ENCODE peak calls at places on chromosomes 7 and 10, in seven cellular contexts. Y is A549, U is GM12878, E is upper lobe of left lung, X is IMR-90, H is adrenal gland, R is breast epithelium. Q is an unnamed sample.
A peak's percentile ranks its signal among the peaks of the same experiment; 100 is the strongest.

GRCh38 chr7:151141281-151141854 is 26.1 kb downstream of the GBX1 start:
- DNase-seq in Y (no peak), U (no peak), E (no peak), X (no peak), H (no peak), R (peak; percentile 5), Q (peak; percentile 9)

GRCh38 chr10:5434017-5434753 is 21.8 kb downstream of the NET1 start:
- DNase-seq in Y (peak; percentile 40), U (no peak), E (no peak), X (peak; percentile 81), H (no peak), R (no peak), Q (no peak)

GRCh38 chr7:10756981-10757380 is 216.7 kb upstream of the PHF14 start:
- DNase-seq in Y (no peak), U (no peak), E (no peak), X (no peak), H (no peak), R (no peak), Q (no peak)

GRCh38 chr7:31017036-31017747 is 34.9 kb upstream of the ADCYAP1R1 start:
- DNase-seq in Y (no peak), U (no peak), E (no peak), X (no peak), H (no peak), R (no peak), Q (no peak)

GRCh38 chr10:71138126-71138860 is 74.1 kb upstream of the UNC5B start:
- DNase-seq in Y (no peak), U (no peak), E (no peak), X (no peak), H (no peak), R (peak; percentile 37), Q (no peak)

GRCh38 chr7:15376601-15377000 is 185.2 kb downstream of the AGMO start:
- DNase-seq in Y (no peak), U (no peak), E (no peak), X (no peak), H (no peak), R (no peak), Q (no peak)

GRCh38 chr7:131638641-131639430 is 82.4 kb upstream of the PODXL start:
- DNase-seq in Y (no peak), U (no peak), E (no peak), X (no peak), H (no peak), R (no peak), Q (no peak)

GRCh38 chr7:138755831-138756590 is 41.8 kb upstream of the TMEM213 start:
- DNase-seq in Y (no peak), U (no peak), E (no peak), X (no peak), H (no peak), R (no peak), Q (no peak)

GRCh38 chr7:7641129-7641663 is 644 bp downstream of the UMAD1 start:
- DNase-seq in Y (peak; percentile 24), U (no peak), E (no peak), X (peak; percentile 11), H (peak; percentile 25), R (no peak), Q (peak; percentile 36)

GRCh38 chr10:8430321-8430720 is 375.8 kb downstream of the GATA3 start:
- DNase-seq in Y (no peak), U (no peak), E (no peak), X (no peak), H (no peak), R (no peak), Q (no peak)

GRCh38 chr10:131041361-131041916 is 270.1 kb downstream of the TCERG1L start:
- DNase-seq in Y (no peak), U (no peak), E (no peak), X (no peak), H (no peak), R (no peak), Q (no peak)

GRCh38 chr10:6299234-6299633 is 96.5 kb downstream of the PFKFB3 start:
- DNase-seq in Y (peak; percentile 95), U (no peak), E (no peak), X (no peak), H (peak; percentile 45), R (no peak), Q (no peak)

GRCh38 chr7:151138541-151138910 is 29.0 kb downstream of the GBX1 start:
- DNase-seq in Y (no peak), U (no peak), E (no peak), X (no peak), H (no peak), R (no peak), Q (no peak)

GRCh38 chr10:34495938-34496337 is 319.2 kb downstream of the PARD3 start:
- DNase-seq in Y (no peak), U (no peak), E (no peak), X (no peak), H (no peak), R (no peak), Q (no peak)

GRCh38 chr7:69732203-69732602 is 133.9 kb downstream of the AUTS2 start:
- DNase-seq in Y (peak; percentile 58), U (no peak), E (peak; percentile 47), X (no peak), H (no peak), R (no peak), Q (no peak)

GRCh38 chr10:49288341-49289065 is 10.5 kb upstream of the C10orf71 start:
- DNase-seq in Y (no peak), U (no peak), E (no peak), X (no peak), H (no peak), R (no peak), Q (no peak)

GRCh38 chr7:29005829-29006228 is 47.7 kb upstream of the TRIL start:
- DNase-seq in Y (no peak), U (no peak), E (no peak), X (peak; percentile 13), H (no peak), R (no peak), Q (no peak)

GRCh38 chr7:129780257-129781127 is 169.0 kb downstream of the NRF1 start:
- DNase-seq in Y (peak; percentile 98), U (no peak), E (peak; percentile 90), X (no peak), H (peak; percentile 75), R (peak; percentile 78), Q (peak; percentile 51)

GRCh38 chr10:130763491-130763890 is 548.0 kb downstream of the TCERG1L start:
- DNase-seq in Y (no peak), U (no peak), E (no peak), X (no peak), H (no peak), R (no peak), Q (no peak)

GRCh38 chr7:95808396-95808795 is 36.0 kb downstream of the DYNC1I1 start:
- DNase-seq in Y (no peak), U (no peak), E (no peak), X (no peak), H (no peak), R (no peak), Q (no peak)

GRCh38 chr10:125407000-125407502 is 246.7 kb upstream of the CTBP2 start:
- DNase-seq in Y (no peak), U (no peak), E (no peak), X (peak; percentile 51), H (no peak), R (peak; percentile 66), Q (no peak)

GRCh38 chr10:80400136-80400804 is 8.1 kb upstream of the PRXL2A start:
- DNase-seq in Y (no peak), U (no peak), E (no peak), X (no peak), H (no peak), R (no peak), Q (no peak)
- H3K9me3 ChIP-seq in Y (no peaks in the 10 kb centered on the region), U (no peaks in the 10 kb centered on the region), E (no peaks in the 10 kb centered on the region), X (no peaks in the 10 kb centered on the region), H (no peaks in the 10 kb centered on the region), R (no peaks in the 10 kb centered on the region), Q (no peaks in the 10 kb centered on the region)

DNA sequence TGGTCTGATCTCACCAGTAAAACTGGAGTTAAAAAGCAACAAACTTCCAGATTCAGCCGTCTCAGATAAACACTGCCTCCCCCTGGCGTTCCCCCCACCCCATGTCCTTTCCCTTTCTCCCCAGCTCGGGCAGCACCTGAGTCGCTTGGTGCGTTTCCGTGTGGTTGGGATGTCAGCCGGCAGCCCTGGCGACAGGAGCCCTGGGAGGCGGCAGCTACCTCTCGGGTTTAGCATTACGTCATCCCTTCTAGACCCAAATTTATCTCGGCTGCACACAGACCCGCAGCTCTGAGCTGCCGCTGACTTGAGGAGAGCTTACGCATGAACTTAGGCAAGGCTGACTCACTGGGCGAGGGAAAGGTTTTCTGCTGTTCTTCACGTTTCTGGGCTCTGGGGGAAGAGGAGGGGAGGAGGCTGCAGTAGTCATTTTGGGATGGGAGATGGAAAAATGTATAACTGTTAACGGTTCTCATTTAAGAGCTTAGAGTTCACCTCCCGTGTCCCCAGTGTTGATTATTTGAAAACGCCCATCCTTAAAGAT is 14.4 kb downstream of the MXI1 start:
- DNase-seq in Y (peak; percentile 31), U (no peak), E (peak; percentile 85), X (peak; percentile 98), H (peak; percentile 88), R (peak; percentile 76), Q (peak; percentile 84)
- TF ChIP-seq POLR2A in Y (no peak), U (no peak), E (no peak), X (no peak), H (peak; percentile 36), R (no peak), Q (no peak)

DNA sequence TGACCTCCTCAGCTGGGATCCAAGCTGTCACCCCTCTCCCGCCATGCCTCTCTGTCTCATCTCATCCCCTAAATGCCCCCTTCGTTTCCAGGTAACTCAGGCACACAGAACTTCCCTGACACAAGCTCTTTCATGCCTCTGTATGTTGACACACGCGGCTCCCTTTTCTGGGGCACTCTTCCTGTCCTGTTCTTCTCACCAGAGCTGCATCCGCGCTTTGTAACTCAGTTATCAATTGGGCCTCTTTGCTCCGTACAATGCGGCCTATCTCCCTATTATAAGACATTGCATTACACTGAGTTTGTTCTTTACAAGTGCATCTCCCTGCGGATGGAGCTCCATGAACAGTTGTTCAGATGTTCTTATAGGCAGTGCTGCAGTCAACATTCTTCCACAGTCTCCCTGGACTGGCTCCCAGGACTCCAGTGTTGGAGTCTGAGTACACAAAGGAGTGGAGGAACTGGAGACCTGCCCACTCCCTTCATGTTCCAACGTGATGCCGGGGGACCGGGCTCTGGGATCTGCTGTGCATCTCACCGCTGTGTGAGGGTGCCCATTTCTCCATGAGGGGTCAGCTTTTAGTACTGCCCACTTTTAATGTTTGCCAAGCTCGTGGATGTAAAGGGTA is 56.9 kb upstream of the TNS3 start:
- DNase-seq in Y (no peak), U (no peak), E (peak; percentile 59), X (peak; percentile 69), H (no peak), R (peak; percentile 62), Q (peak; percentile 81)
- H3K4me1 ChIP-seq in Y (peaks cover 68% of the 10 kb centered on the region), U (no peaks in the 10 kb centered on the region), E (peaks cover 7% of the 10 kb centered on the region), X (peaks cover 23% of the 10 kb centered on the region), H (no peaks in the 10 kb centered on the region), R (no peaks in the 10 kb centered on the region), Q (peaks cover 12% of the 10 kb centered on the region)

DNA sequence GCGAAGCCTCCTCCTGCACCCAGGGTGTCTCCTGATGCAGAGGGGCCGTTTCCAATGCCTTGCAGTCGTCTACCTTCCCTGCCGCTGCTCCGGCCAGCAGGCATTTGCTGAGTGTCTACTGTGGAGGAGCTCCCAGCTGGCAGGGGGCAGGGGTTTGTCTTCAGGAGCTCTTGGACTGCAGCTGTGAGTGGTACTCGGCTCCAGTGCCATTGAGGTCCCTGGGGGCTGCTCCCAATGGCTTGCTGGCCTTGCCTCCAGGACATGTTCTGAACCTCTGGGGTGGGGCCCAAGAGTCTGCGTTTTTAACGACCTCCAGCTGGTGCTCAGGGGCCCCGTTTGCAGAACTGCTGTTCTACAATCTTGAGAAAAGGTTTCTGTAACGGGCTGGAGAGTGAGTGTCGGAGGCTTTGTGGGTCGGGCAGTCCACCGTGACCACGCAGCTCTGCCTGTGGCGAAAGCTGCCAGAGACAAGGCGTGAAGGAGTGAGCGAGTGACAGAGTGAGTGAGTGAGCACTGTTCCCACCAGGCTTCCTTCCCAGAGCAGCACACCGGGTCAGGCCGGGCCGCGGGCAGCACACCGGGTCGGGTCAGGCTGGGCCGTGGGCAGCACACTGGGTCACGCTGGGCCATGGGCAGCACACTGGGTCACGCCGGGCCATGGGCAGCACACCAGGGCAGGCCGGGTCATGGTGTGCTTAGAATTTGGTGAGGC is 520.2 kb downstream of the PTPRN2 start:
- DNase-seq in Y (no peak), U (no peak), E (no peak), X (no peak), H (no peak), R (no peak), Q (no peak)
- H3K9me3 ChIP-seq in Y (peaks cover 3% of the 10 kb centered on the region), U (peaks cover 2% of the 10 kb centered on the region), E (no peaks in the 10 kb centered on the region), X (peaks cover 62% of the 10 kb centered on the region), H (no peaks in the 10 kb centered on the region), R (peaks cover 5% of the 10 kb centered on the region), Q (no peaks in the 10 kb centered on the region)